ENCODE peak calls at places on chromosomes 1 and 21, in seven cellular contexts. J is amygdala, T is NCI-H345, Z is renal cortical epithelial cell, D is activated T-cell treated with anti-CD3 and anti-CD28 coated beads for 1 hour, S is ELR, N is WTC11. Q is an unnamed sample.
A peak's percentile ranks its signal among the peaks of the same experiment; 100 is the strongest.

GRCh38 chr1:151516031-151516511 is 4.9 kb downstream of the CGN start:
- DNase-seq in J (no peak), T (no peak), Z (peak; percentile 61), D (no peak), S (no peak), N (no peak), Q (no peak)

GRCh38 chr1:36692465-36692864 is 209.8 kb upstream of the CSF3R start:
- DNase-seq in J (no peak), T (no peak), Z (no peak), D (no peak), S (no peak), N (no peak), Q (no peak)

GRCh38 chr1:15680614-15681345 is 3.3 kb upstream of the PLEKHM2 start:
- DNase-seq in J (no peak), T (no peak), Z (peak; percentile 100), D (no peak), S (peak; percentile 96), N (no peak), Q (no peak)

GRCh38 chr1:70906790-70907189 is 140.8 kb downstream of the PTGER3 start:
- DNase-seq in J (no peak), T (no peak), Z (no peak), D (no peak), S (no peak), N (no peak), Q (no peak)

GRCh38 chr1:83900530-83900929 is 98.4 kb downstream of the TTLL7 start:
- DNase-seq in J (no peak), T (no peak), Z (no peak), D (no peak), S (peak; percentile 79), N (no peak), Q (no peak)

GRCh38 chr1:215957692-215958091 is 390.6 kb downstream of the KCTD3 start:
- DNase-seq in J (no peak), T (no peak), Z (peak; percentile 5), D (no peak), S (peak; percentile 18), N (no peak), Q (no peak)

GRCh38 chr21:15062566-15062965 is 2.2 kb downstream of the NRIP1 start:
- DNase-seq in J (no peak), T (no peak), Z (peak; percentile 65), D (no peak), S (peak; percentile 32), N (no peak), Q (no peak)

GRCh38 chr1:227939791-227940771 is 7.7 kb downstream of the WNT9A start:
- DNase-seq in J (no peak), T (no peak), Z (no peak), D (no peak), S (no peak), N (no peak), Q (no peak)

GRCh38 chr1:91507330-91507729 is 6.7 kb downstream of the CDC7 start:
- DNase-seq in J (no peak), T (no peak), Z (no peak), D (no peak), S (no peak), N (no peak), Q (no peak)

GRCh38 chr1:157217486-157217885 is 79.3 kb upstream of the ETV3 start:
- DNase-seq in J (no peak), T (no peak), Z (no peak), D (no peak), S (no peak), N (no peak), Q (no peak)

GRCh38 chr1:1397839-1398523 is 1.2 kb downstream of the CCNL2 start:
- DNase-seq in J (no peak), T (no peak), Z (no peak), D (no peak), S (peak; percentile 41), N (no peak), Q (no peak)

GRCh38 chr1:222617367-222617951 is 438 bp upstream of the MIA3 start:
- DNase-seq in J (peak; percentile 64), T (peak; percentile 94), Z (peak; percentile 91), D (peak; percentile 83), S (peak; percentile 99), N (peak; percentile 96), Q (peak; percentile 87)

GRCh38 chr1:1318131-1318652 is 6.3 kb downstream of the INTS11 start:
- DNase-seq in J (no peak), T (peak; percentile 79), Z (peak; percentile 88), D (no peak), S (peak; percentile 88), N (no peak), Q (no peak)

GRCh38 chr1:31621872-31622730 is 4.6 kb downstream of the HCRTR1 start:
- DNase-seq in J (no peak), T (no peak), Z (no peak), D (no peak), S (no peak), N (no peak), Q (no peak)

GRCh38 chr21:46431448-46431847 is 27.2 kb upstream of the DIP2A start:
- DNase-seq in J (no peak), T (no peak), Z (no peak), D (no peak), S (no peak), N (no peak), Q (no peak)

GRCh38 chr1:19786988-19787423 is 12.7 kb downstream of the TMCO4 start:
- DNase-seq in J (no peak), T (no peak), Z (no peak), D (no peak), S (no peak), N (peak; percentile 68), Q (no peak)

GRCh38 chr1:78834201-78834741 is 172.3 kb downstream of the ADGRL4 start:
- DNase-seq in J (no peak), T (no peak), Z (peak; percentile 61), D (no peak), S (peak; percentile 44), N (no peak), Q (no peak)

GRCh38 chr1:63024132-63024531 is 240.2 kb downstream of the ATG4C start:
- DNase-seq in J (no peak), T (no peak), Z (peak; percentile 55), D (no peak), S (no peak), N (no peak), Q (no peak)